ENCODE peak calls at places on chromosomes 4 and X, in four cellular contexts. B, C, W and I are unnamed samples.

GRCh38 chrX:71111851-71112468 is 583 bp upstream of the IL2RG start:
- DNase-seq in B (no peak), C (no peak), W (no peak), I (no peak)

GRCh38 chrX:150575415-150575814 is 7.0 kb downstream of the MTM1 start:
- DNase-seq in B (no peak), C (no peak), W (no peak), I (no peak)

GRCh38 chrX:110407910-110408545 is 49.4 kb downstream of the RTL9 start:
- DNase-seq in B (no peak), C (peak; percentile 57), W (peak; percentile 41), I (peak; percentile 50)

GRCh38 chrX:87798039-87798438 is 280.4 kb downstream of the KLHL4 start:
- DNase-seq in B (no peak), C (no peak), W (no peak), I (no peak)

GRCh38 chrX:19889582-19890342 is 2.4 kb upstream of the SH3KBP1 start:
- DNase-seq in B (peak; percentile 84), C (peak; percentile 27), W (peak; percentile 14), I (no peak)

GRCh38 chr4:163484906-163485305 is 9.6 kb upstream of the TMA16 start:
- DNase-seq in B (no peak), C (peak; percentile 58), W (peak; percentile 72), I (peak; percentile 63)

GRCh38 chrX:154317391-154318000 is 21.9 kb downstream of the TKTL1 start:
- DNase-seq in B (no peak), C (peak; percentile 31), W (peak; percentile 34), I (peak; percentile 51)

GRCh38 chrX:19893722-19894121 is 6.3 kb upstream of the SH3KBP1 start:
- DNase-seq in B (no peak), C (no peak), W (no peak), I (no peak)

GRCh38 chr4:170538821-170539473 is 449.2 kb upstream of the AADAT start:
- DNase-seq in B (no peak), C (no peak), W (no peak), I (no peak)

GRCh38 chr4:57037982-57038604 is 59.4 kb downstream of the POLR2B start:
- DNase-seq in B (no peak), C (peak; percentile 62), W (peak; percentile 85), I (peak; percentile 72)

GRCh38 chr4:158775091-158775651 is 6.3 kb downstream of the FNIP2 start:
- DNase-seq in B (no peak), C (no peak), W (no peak), I (no peak)

GRCh38 chrX:154419688-154420401 is 8.5 kb downstream of the TAFAZZIN start:
- DNase-seq in B (no peak), C (no peak), W (no peak), I (peak; percentile 68)

GRCh38 chr4:164442167-164442566 is 311.8 kb upstream of the SMIM31 start:
- DNase-seq in B (no peak), C (no peak), W (no peak), I (no peak)

GRCh38 chrX:49286136-49286535 is 16.5 kb downstream of the PPP1R3F start:
- DNase-seq in B (no peak), C (no peak), W (no peak), I (no peak)

GRCh38 chrX:102154900-102155805 is 624 bp downstream of the BEX5 start:
- DNase-seq in B (no peak), C (no peak), W (no peak), I (peak; percentile 9)

GRCh38 chrX:140918398-140919043 is 83.9 kb upstream of the SPANXB1 start:
- DNase-seq in B (peak; percentile 7), C (peak; percentile 14), W (peak; percentile 33), I (peak; percentile 36)

GRCh38 chr4:38831653-38832052 is 25.0 kb downstream of the TLR6 start:
- DNase-seq in B (no peak), C (no peak), W (no peak), I (no peak)

GRCh38 chr4:56786955-56787354 is 34.5 kb downstream of the SPINK2 start:
- DNase-seq in B (no peak), C (no peak), W (no peak), I (peak; percentile 34)

GRCh38 chr4:101064541-101065180 is 282.7 kb downstream of the PPP3CA start:
- DNase-seq in B (no peak), C (no peak), W (no peak), I (no peak)

GRCh38 chr4:41041541-41041940 is 172.8 kb downstream of the APBB2 start:
- DNase-seq in B (no peak), C (no peak), W (no peak), I (no peak)

GRCh38 chr4:43244688-43245382 is 352.3 kb downstream of the GRXCR1 start:
- DNase-seq in B (peak; percentile 74), C (no peak), W (no peak), I (no peak)

GRCh38 chr4:165207016-165207430 is 338 bp upstream of the KLHL2 start:
- DNase-seq in B (no peak), C (no peak), W (no peak), I (no peak)

GRCh38 chr4:140943887-140944515 is 187.8 kb upstream of the TBC1D9 start:
- DNase-seq in B (no peak), C (no peak), W (no peak), I (no peak)

GRCh38 chr4:102562995-102563394 is 61.8 kb downstream of the NFKB1 start:
- DNase-seq in B (no peak), C (no peak), W (no peak), I (no peak)

GRCh38 chrX:126170715-126171114 is 4.6 kb upstream of the DCAF12L2 start:
- DNase-seq in B (no peak), C (no peak), W (no peak), I (no peak)

GRCh38 chrX:151789179-151789800 is 54.7 kb downstream of the CNGA2 start:
- DNase-seq in B (no peak), C (no peak), W (no peak), I (no peak)

GRCh38 chrX:23668335-23668734 is 1.0 kb downstream of the PRDX4 start:
- DNase-seq in B (peak; percentile 24), C (no peak), W (no peak), I (peak; percentile 11)

GRCh38 chr4:104966349-104967033 is 180.2 kb upstream of the TET2 start:
- DNase-seq in B (peak; percentile 96), C (no peak), W (no peak), I (no peak)

GRCh38 chr4:124631760-124632159 is 80.8 kb downstream of the ANKRD50 start:
- DNase-seq in B (no peak), C (no peak), W (no peak), I (no peak)

GRCh38 chr4:143406523-143406922 is 69.8 kb downstream of the GAB1 start:
- DNase-seq in B (no peak), C (no peak), W (no peak), I (no peak)

GRCh38 chrX:129968968-129969367 is 13.5 kb upstream of the BCORL1 start:
- DNase-seq in B (no peak), C (no peak), W (no peak), I (no peak)

GRCh38 chr4:74479009-74479408 is 34.1 kb downstream of the AREG start:
- DNase-seq in B (no peak), C (no peak), W (no peak), I (no peak)

GRCh38 chr4:6123976-6124375 is 76.4 kb downstream of the JAKMIP1 start:
- DNase-seq in B (no peak), C (no peak), W (no peak), I (no peak)

GRCh38 chr4:6124386-6125102 is 75.8 kb downstream of the JAKMIP1 start:
- DNase-seq in B (no peak), C (no peak), W (no peak), I (no peak)

GRCh38 chr4:6126971-6127745 is 73.2 kb downstream of the JAKMIP1 start:
- DNase-seq in B (no peak), C (no peak), W (no peak), I (no peak)

GRCh38 chr4:6123541-6123940 is 76.8 kb downstream of the JAKMIP1 start:
- DNase-seq in B (no peak), C (no peak), W (no peak), I (no peak)

GRCh38 chr4:6125103-6125651 is 75.2 kb downstream of the JAKMIP1 start:
- DNase-seq in B (no peak), C (no peak), W (no peak), I (no peak)
- TF ChIP-seq USF1 in B (no peak), C (no peak), W (no peak), I (no peak)

GRCh38 chrX:143781103-143781502 is 60.6 kb upstream of the SPANXN2 start:
- DNase-seq in B (no peak), C (no peak), W (no peak), I (no peak)
- TF ChIP-seq USF1 in B (no peak), C (no peak), W (no peak), I (no peak)

GRCh38 chr4:85836588-85836987 is 361.6 kb downstream of the ARHGAP24 start:
- DNase-seq in B (no peak), C (no peak), W (no peak), I (no peak)

GRCh38 chr4:85837334-85837733 is 362.4 kb downstream of the ARHGAP24 start:
- DNase-seq in B (no peak), C (no peak), W (no peak), I (no peak)

GRCh38 chr4:85842540-85842939 is 367.6 kb downstream of the ARHGAP24 start:
- DNase-seq in B (no peak), C (no peak), W (no peak), I (no peak)
- TF ChIP-seq USF1 in B (no peak), C (no peak), W (no peak), I (no peak)

GRCh38 chrX:69070949-69071650 is 94.2 kb downstream of the PJA1 start:
- DNase-seq in B (no peak), C (no peak), W (no peak), I (peak; percentile 63)
- TF ChIP-seq USF1 in B (no peak), C (no peak), W (no peak), I (no peak)